ENCODE peak calls at places on chromosomes 4 and X, in nine cellular contexts. A, C, V, D, I, N, E, Q and R are unnamed samples.

GRCh38 chr4:158741622-158742021 is 18.4 kb upstream of the PPID start:
- DNase-seq in A (no peak), C (no peak), V (no peak), D (no peak), I (no peak), N (no peak), E (no peak), Q (no peak), R (no peak)

GRCh38 chr4:141480950-141481349 is 155.4 kb upstream of the IL15 start:
- DNase-seq in A (no peak), C (no peak), V (no peak), D (no peak), I (no peak), N (no peak), E (no peak), Q (no peak), R (no peak)

GRCh38 chr4:186957952-186958555 is 234.4 kb upstream of the FAT1 start:
- DNase-seq in A (no peak), C (no peak), V (no peak), D (no peak), I (no peak), N (no peak), E (no peak), Q (no peak), R (no peak)

GRCh38 chr4:186189656-186190055 is 1.7 kb upstream of the CYP4V2 start:
- DNase-seq in A (no peak), C (no peak), V (no peak), D (no peak), I (peak; percentile 13), N (no peak), E (no peak), Q (no peak), R (no peak)

GRCh38 chr4:66252291-66252690 is 582.0 kb upstream of the EPHA5 start:
- DNase-seq in A (no peak), C (peak; percentile 57), V (no peak), D (no peak), I (no peak), N (no peak), E (no peak), Q (no peak), R (no peak)

GRCh38 chrX:23900220-23900797 is 7.4 kb downstream of the APOO start:
- DNase-seq in A (no peak), C (no peak), V (peak; percentile 60), D (no peak), I (no peak), N (no peak), E (no peak), Q (no peak), R (no peak)

GRCh38 chr4:26812049-26812729 is 48.5 kb upstream of the STIM2 start:
- DNase-seq in A (no peak), C (peak; percentile 49), V (no peak), D (no peak), I (no peak), N (no peak), E (peak; percentile 45), Q (no peak), R (no peak)

GRCh38 chr4:12787261-12787660 is 696.9 kb downstream of the RAB28 start:
- DNase-seq in A (no peak), C (no peak), V (no peak), D (no peak), I (no peak), N (no peak), E (no peak), Q (no peak), R (no peak)

GRCh38 chrX:153372949-153373348 is 28.2 kb downstream of the PNMA6E start:
- DNase-seq in A (no peak), C (no peak), V (no peak), D (no peak), I (no peak), N (no peak), E (no peak), Q (no peak), R (no peak)

GRCh38 chr4:39046243-39046642 is 14.0 kb upstream of the TMEM156 start:
- DNase-seq in A (no peak), C (peak; percentile 74), V (no peak), D (no peak), I (no peak), N (no peak), E (peak; percentile 63), Q (no peak), R (no peak)
- H3K27ac ChIP-seq in A (no peak overlapping the region), C (peak overlapping the region; percentile 95), V (no peak overlapping the region), D (peak overlapping the region; percentile 96), I (peak overlapping the region; percentile 60), N (peak overlapping the region; percentile 90), E (peak overlapping the region; percentile 83), Q (peak overlapping the region; percentile 93), R (no peak overlapping the region)

DNA sequence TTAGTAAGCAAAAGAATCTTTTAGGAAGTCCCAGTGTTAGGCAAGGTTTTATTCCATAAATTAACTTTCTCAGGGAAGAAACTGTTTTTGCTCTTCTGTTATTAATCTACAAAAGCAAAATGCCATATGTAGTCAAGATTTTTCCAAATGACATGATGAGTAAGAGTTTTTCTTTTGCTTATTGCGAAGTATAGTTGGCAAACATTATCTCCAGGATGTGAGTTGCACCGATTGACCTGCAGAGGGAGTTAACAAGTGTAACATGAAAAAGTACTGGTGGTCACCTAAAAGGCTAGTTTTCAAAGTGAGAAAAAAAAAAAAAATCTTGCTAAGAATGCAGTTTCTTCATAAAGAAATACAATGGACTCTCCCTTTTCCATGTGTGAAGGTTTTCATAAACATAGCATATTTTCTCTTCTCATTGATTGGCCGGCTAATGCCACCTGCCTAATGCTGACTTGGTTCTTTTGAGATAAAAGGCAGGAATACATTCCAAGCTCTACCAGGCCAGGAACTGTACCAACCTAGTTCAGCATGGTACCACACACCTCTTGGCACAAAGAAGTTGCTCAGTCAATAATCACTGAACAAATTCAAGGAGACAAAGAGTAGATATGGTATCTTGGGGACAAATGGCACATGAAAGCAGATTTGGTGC is 100.2 kb downstream of the LNX1 start:
- DNase-seq in A (no peak), C (peak; percentile 87), V (no peak), D (no peak), I (peak; percentile 45), N (peak; percentile 38), E (peak; percentile 61), Q (peak; percentile 46), R (no peak)
- TF ChIP-seq CTCF in A (peak; percentile 59), C (peak; percentile 91), V (peak; percentile 70), D (peak; percentile 63), I (peak; percentile 83), N (peak; percentile 40), E (peak; percentile 77), Q (peak; percentile 52), R (peak; percentile 43)

GRCh38 chr4:80171656-80172055 is 25.6 kb upstream of the PRDM8 start:
- DNase-seq in A (no peak), C (no peak), V (no peak), D (no peak), I (no peak), N (no peak), E (no peak), Q (no peak), R (no peak)
- H3K27ac ChIP-seq in A (no peak overlapping the region), C (no peak overlapping the region), V (no peak overlapping the region), D (no peak overlapping the region), I (no peak overlapping the region), N (no peak overlapping the region), E (no peak overlapping the region), Q (no peak overlapping the region), R (no peak overlapping the region)

DNA sequence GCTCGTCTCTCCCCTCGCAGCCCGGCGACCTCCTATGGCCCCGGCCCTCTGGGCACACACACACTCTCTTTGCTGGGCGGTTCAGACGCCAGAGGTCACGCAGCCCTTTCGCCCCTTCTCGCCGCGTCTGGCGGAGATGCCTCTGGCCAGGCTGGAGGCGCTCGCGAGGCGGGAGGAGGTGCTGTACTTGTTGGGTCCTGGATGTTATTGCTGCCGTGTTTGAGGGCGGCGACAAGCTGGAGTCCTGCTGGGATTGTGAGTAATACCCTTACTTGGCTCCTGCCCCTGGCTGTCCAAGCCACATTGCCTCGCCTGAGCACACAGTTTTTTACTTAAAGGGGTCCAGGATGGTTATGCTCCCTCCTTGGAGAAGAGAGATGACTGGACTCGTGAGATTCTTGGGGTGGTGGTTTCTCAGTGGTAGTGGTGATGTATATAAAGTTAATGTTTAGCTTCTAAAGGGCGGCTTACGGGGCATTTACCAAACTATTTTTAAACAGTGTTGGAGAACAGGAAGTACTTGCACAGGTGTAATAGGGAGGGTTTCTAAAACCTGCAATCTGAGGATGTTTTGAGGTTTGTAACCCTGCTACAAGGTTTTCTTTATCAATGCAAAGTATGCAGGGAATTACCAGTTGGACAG is 572 bp downstream of the USP53 start:
- DNase-seq in A (peak; percentile 87), C (peak; percentile 78), V (peak; percentile 95), D (peak; percentile 69), I (peak; percentile 85), N (peak; percentile 85), E (peak; percentile 73), Q (peak; percentile 68), R (peak; percentile 88)
- TF ChIP-seq CTCF in A (no peak), C (peak; percentile 50), V (no peak), D (peak; percentile 59), I (peak; percentile 70), N (peak; percentile 12), E (peak; percentile 51), Q (no peak), R (no peak)

GRCh38 chr4:98586634-98587354 is 71.6 kb downstream of the TSPAN5 start:
- DNase-seq in A (no peak), C (no peak), V (no peak), D (no peak), I (no peak), N (no peak), E (no peak), Q (no peak), R (no peak)
- H3K27ac ChIP-seq in A (no peak overlapping the region), C (peak overlapping the region; percentile 100), V (no peak overlapping the region), D (no peak overlapping the region), I (no peak overlapping the region), N (no peak overlapping the region), E (no peak overlapping the region), Q (no peak overlapping the region), R (no peak overlapping the region)

GRCh38 chrX:53166103-53166502 is 58.9 kb downstream of the KDM5C start:
- DNase-seq in A (no peak), C (no peak), V (no peak), D (no peak), I (peak; percentile 53), N (no peak), E (no peak), Q (no peak), R (no peak)

GRCh38 chrX:53171356-53171755 is 53.7 kb downstream of the KDM5C start:
- DNase-seq in A (no peak), C (no peak), V (no peak), D (no peak), I (no peak), N (no peak), E (no peak), Q (no peak), R (no peak)
- TF ChIP-seq CTCF in A (no peak), C (no peak), V (no peak), D (no peak), I (no peak), N (no peak), E (no peak), Q (no peak), R (no peak)

DNA sequence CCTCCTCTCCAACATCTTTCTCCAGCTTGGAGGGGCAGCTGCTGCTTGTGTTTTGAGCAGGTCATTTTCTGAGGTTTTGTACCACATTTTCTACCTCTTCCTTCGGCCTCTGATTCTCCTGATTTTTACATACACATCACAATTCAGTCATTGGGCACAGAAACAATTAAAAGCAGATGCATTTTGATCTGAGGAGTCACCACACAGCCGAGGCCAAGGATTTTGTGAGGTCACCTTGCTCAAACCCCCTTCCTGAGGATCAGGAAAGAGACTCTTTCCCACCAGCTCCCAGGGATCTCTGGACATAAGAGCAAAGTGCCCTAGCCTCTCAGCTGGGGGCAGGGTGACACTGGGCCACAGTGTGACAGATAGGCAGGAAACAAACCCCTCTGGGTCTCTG is 5.4 kb upstream of the FATE1 start:
- DNase-seq in A (no peak), C (no peak), V (no peak), D (no peak), I (no peak), N (no peak), E (no peak), Q (no peak), R (no peak)
- H3K27ac ChIP-seq in A (no peak overlapping the region), C (no peak overlapping the region), V (no peak overlapping the region), D (no peak overlapping the region), I (no peak overlapping the region), N (no peak overlapping the region), E (no peak overlapping the region), Q (no peak overlapping the region), R (no peak overlapping the region)